ENCODE peak calls at places on chromosome 17, in ten cellular contexts. G is tibial artery; I is upper lobe of right lung; P is transverse colon; W is BE2C; H is CD8-positive, alpha-beta memory T cell; E is GM23248; V is breast epithelium; J is lower lobe of right lung; O is heart right ventricle. F is an unnamed sample. For H3K4me1, the result is how much of the 10 kb centered on the place peaks cover.

GRCh38 chr17:82835766-82836512 is 3.9 kb downstream of the ZNF750 start:
- DNase-seq in G (peak), I (peak), P (no peak), W (no peak), H (no peak), E (no peak), V (peak), J (peak), O (no peak), F (no peak)

GRCh38 chr17:6753006-6753445 is 2.8 kb upstream of the XAF1 start:
- DNase-seq in G (peak), I (no peak), P (peak), W (no peak), H (peak), E (peak), V (peak), J (peak), O (peak), F (peak)

GRCh38 chr17:32523827-32524552 is 37.2 kb downstream of the CDK5R1 start:
- DNase-seq in G (no peak), I (no peak), P (no peak), W (no peak), H (no peak), E (no peak), V (no peak), J (no peak), O (no peak), F (no peak)

GRCh38 chr17:28871056-28871579 is 16.3 kb downstream of the ERAL1 start:
- DNase-seq in G (no peak), I (no peak), P (no peak), W (no peak), H (peak), E (no peak), V (no peak), J (no peak), O (no peak), F (no peak)

GRCh38 chr17:31078290-31078689 is 16.5 kb upstream of the NF1 start:
- DNase-seq in G (no peak), I (no peak), P (no peak), W (no peak), H (no peak), E (no peak), V (no peak), J (no peak), O (no peak), F (no peak)

GRCh38 chr17:1865252-1866037 is 35.6 kb downstream of the RPA1 start:
- DNase-seq in G (no peak), I (no peak), P (peak), W (peak), H (peak), E (peak), V (no peak), J (peak), O (no peak), F (no peak)

GRCh38 chr17:79090503-79091372 is 16.1 kb downstream of the ENGASE start:
- DNase-seq in G (no peak), I (no peak), P (no peak), W (peak), H (no peak), E (peak), V (no peak), J (no peak), O (no peak), F (peak)

GRCh38 chr17:28643979-28644781 is 778 bp downstream of the BLTP2 start:
- DNase-seq in G (peak), I (peak), P (peak), W (peak), H (no peak), E (peak), V (no peak), J (peak), O (peak), F (peak)

GRCh38 chr17:72388765-72389473 is 268.1 kb downstream of the SOX9 start:
- DNase-seq in G (no peak), I (no peak), P (no peak), W (no peak), H (no peak), E (no peak), V (no peak), J (no peak), O (no peak), F (no peak)

GRCh38 chr17:45920083-45920482 is 25.7 kb downstream of the MAPT start:
- DNase-seq in G (no peak), I (no peak), P (no peak), W (no peak), H (no peak), E (no peak), V (no peak), J (no peak), O (no peak), F (no peak)

GRCh38 chr17:876272-876671 is 94.1 kb downstream of the MRM3 start:
- DNase-seq in G (no peak), I (no peak), P (no peak), W (no peak), H (peak), E (no peak), V (no peak), J (no peak), O (no peak), F (no peak)

GRCh38 chr17:15418781-15419180 is 48.6 kb downstream of the CDRT4 start:
- DNase-seq in G (no peak), I (no peak), P (no peak), W (no peak), H (no peak), E (no peak), V (no peak), J (no peak), O (no peak), F (no peak)

GRCh38 chr17:46962374-46962790 is 16.7 kb downstream of the RPRML start:
- DNase-seq in G (no peak), I (no peak), P (no peak), W (no peak), H (no peak), E (peak), V (no peak), J (no peak), O (no peak), F (no peak)

GRCh38 chr17:39225974-39226683 is 384 bp upstream of the STAC2 start:
- DNase-seq in G (peak), I (no peak), P (peak), W (peak), H (peak), E (peak), V (peak), J (no peak), O (peak), F (peak)

GRCh38 chr17:77318491-77319210 is 177.9 kb downstream of the SEC14L1 start:
- DNase-seq in G (peak), I (peak), P (peak), W (no peak), H (no peak), E (peak), V (no peak), J (peak), O (no peak), F (no peak)

GRCh38 chr17:39064374-39064773 is 87.1 kb downstream of the PLXDC1 start:
- DNase-seq in G (no peak), I (peak), P (no peak), W (no peak), H (no peak), E (peak), V (no peak), J (no peak), O (no peak), F (no peak)

GRCh38 chr17:83175551-83176271 is 96.3 kb downstream of the METRNL start:
- DNase-seq in G (no peak), I (no peak), P (no peak), W (peak), H (no peak), E (no peak), V (peak), J (no peak), O (no peak), F (no peak)

GRCh38 chr17:4635823-4636375 is 5.6 kb downstream of the ALOX15 start:
- DNase-seq in G (no peak), I (peak), P (peak), W (no peak), H (no peak), E (no peak), V (no peak), J (no peak), O (no peak), F (peak)

GRCh38 chr17:75832164-75832651 is 12.0 kb downstream of the UNC13D start:
- DNase-seq in G (no peak), I (peak), P (peak), W (no peak), H (peak), E (peak), V (no peak), J (peak), O (no peak), F (peak)

GRCh38 chr17:82231562-82232321 is 2.9 kb downstream of the SLC16A3 start:
- DNase-seq in G (peak), I (peak), P (peak), W (peak), H (peak), E (peak), V (peak), J (peak), O (peak), F (peak)

GRCh38 chr17:43125133-43125966 is at the start of gene BRCA1:
- DNase-seq in G (peak), I (peak), P (peak), W (peak), H (peak), E (peak), V (peak), J (peak), O (peak), F (peak)

GRCh38 chr17:43126911-43127290 is 1.7 kb upstream of the BRCA1 start:
- DNase-seq in G (no peak), I (peak), P (no peak), W (no peak), H (no peak), E (no peak), V (no peak), J (no peak), O (no peak), F (no peak)

GRCh38 chr17:43129671-43130010 is 4.5 kb upstream of the BRCA1 start:
- DNase-seq in G (no peak), I (no peak), P (no peak), W (no peak), H (no peak), E (no peak), V (no peak), J (no peak), O (no peak), F (no peak)

GRCh38 chr17:43132117-43132516 is 7.0 kb upstream of the BRCA1 start:
- DNase-seq in G (no peak), I (no peak), P (no peak), W (no peak), H (no peak), E (no peak), V (no peak), J (no peak), O (no peak), F (no peak)

GRCh38 chr17:43125967-43126910 is 1.1 kb upstream of the BRCA1 start:
- DNase-seq in G (no peak), I (no peak), P (peak), W (peak), H (peak), E (no peak), V (no peak), J (no peak), O (no peak), F (no peak)
- H3K4me1 ChIP-seq in G (under half), I (under half), P (under half), W (under half), H (under half), E (under half), V (under half), J (under half), O (under half), F (under half)

GRCh38 chr17:17944743-17945142 is 27.5 kb downstream of the TOM1L2 start:
- DNase-seq in G (no peak), I (no peak), P (no peak), W (no peak), H (no peak), E (no peak), V (no peak), J (no peak), O (no peak), F (no peak)

GRCh38 chr17:17944253-17944652 is 27.9 kb downstream of the TOM1L2 start:
- DNase-seq in G (no peak), I (no peak), P (no peak), W (no peak), H (no peak), E (no peak), V (no peak), J (no peak), O (no peak), F (no peak)

GRCh38 chr17:17943281-17943984 is 28.8 kb downstream of the TOM1L2 start:
- DNase-seq in G (no peak), I (no peak), P (no peak), W (peak), H (no peak), E (no peak), V (no peak), J (no peak), O (no peak), F (no peak)

GRCh38 chr17:17941015-17941414 is 31.2 kb downstream of the TOM1L2 start:
- DNase-seq in G (no peak), I (no peak), P (no peak), W (no peak), H (no peak), E (no peak), V (no peak), J (no peak), O (no peak), F (no peak)

GRCh38 chr17:17942846-17943245 is 29.4 kb downstream of the TOM1L2 start:
- DNase-seq in G (no peak), I (no peak), P (no peak), W (no peak), H (no peak), E (peak), V (no peak), J (no peak), O (no peak), F (no peak)
- H3K4me3 ChIP-seq in G (no peak), I (no peak), P (no peak), W (no peak), H (no peak), E (no peak), V (no peak), J (no peak), O (no peak), F (no peak)

GRCh38 chr17:69477900-69478266 is 63.4 kb downstream of the MAP2K6 start:
- DNase-seq in G (no peak), I (no peak), P (no peak), W (no peak), H (no peak), E (no peak), V (no peak), J (no peak), O (no peak), F (no peak)

GRCh38 chr17:69480197-69480596 is 65.7 kb downstream of the MAP2K6 start:
- DNase-seq in G (peak), I (no peak), P (no peak), W (no peak), H (no peak), E (no peak), V (peak), J (no peak), O (no peak), F (peak)

GRCh38 chr17:69477204-69477899 is 62.9 kb downstream of the MAP2K6 start:
- DNase-seq in G (no peak), I (no peak), P (no peak), W (no peak), H (no peak), E (no peak), V (no peak), J (no peak), O (no peak), F (no peak)

GRCh38 chr17:69474171-69474831 is 59.8 kb downstream of the MAP2K6 start:
- DNase-seq in G (no peak), I (no peak), P (no peak), W (no peak), H (no peak), E (peak), V (no peak), J (no peak), O (no peak), F (no peak)

DNA sequence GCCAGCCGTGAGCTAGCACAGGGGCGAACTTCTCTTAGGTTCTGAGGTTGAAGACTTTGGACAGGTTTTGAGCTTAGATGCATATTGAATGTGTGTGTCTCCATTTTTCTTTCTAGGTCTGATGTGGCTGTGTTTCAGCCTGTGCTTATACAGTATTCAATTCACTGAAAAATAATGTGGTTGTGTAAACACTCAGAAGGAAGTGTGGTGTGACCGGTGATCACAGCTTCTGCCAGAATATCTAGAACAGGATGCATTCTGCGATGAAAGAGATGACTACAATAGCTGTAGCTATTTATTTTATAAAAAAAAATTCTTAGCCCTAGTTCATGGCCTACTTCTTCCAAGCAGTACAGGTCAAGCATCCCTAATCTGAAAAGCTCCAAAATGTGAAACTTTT is 64.4 kb downstream of the MAP2K6 start:
- DNase-seq in G (no peak), I (no peak), P (no peak), W (no peak), H (no peak), E (no peak), V (no peak), J (no peak), O (no peak), F (no peak)
- H3K4me1 ChIP-seq in G (under half), I (under half), P (under half), W (under half), H (under half), E (under half), V (under half), J (under half), O (under half), F (under half)

GRCh38 chr17:40645932-40646331 is 1.7 kb downstream of the SMARCE1 start:
- DNase-seq in G (no peak), I (no peak), P (no peak), W (no peak), H (no peak), E (peak), V (no peak), J (no peak), O (no peak), F (no peak)
- H3K4me3 ChIP-seq in G (peak), I (no peak), P (no peak), W (no peak), H (no peak), E (peak), V (no peak), J (peak), O (no peak), F (no peak)

GRCh38 chr17:35907691-35908090 is 22.9 kb downstream of the RDM1 start:
- DNase-seq in G (no peak), I (no peak), P (no peak), W (no peak), H (no peak), E (peak), V (no peak), J (no peak), O (no peak), F (no peak)
- H3K4me1 ChIP-seq in G (under half), I (under half), P (under half), W (under half), H (under half), E (under half), V (under half), J (under half), O (under half), F (under half)

F was measured in right cardiac atrium.